ENCODE peak calls at places on chromosomes 4 and X, in four cellular contexts. One of them, this sample, is unnamed.

GRCh38 chr4:1969928-1970723 is 38.6 kb downstream of the NELFA start:
- DNase-seq in left ventricle myocardium inferior: no peak
- DNase-seq in fibroblast of villous mesenchyme: no peak
- DNase-seq in stimulated activated CD4-positive, alpha-beta T cell treated with anti-CD3 and anti-CD28 coated beads, Interleukin-12 subunit alpha, Interleukin-12 subunit beta, amount 100 ng/mL, for 4 hours: no peak
- DNase-seq in this sample: no peak

GRCh38 chr4:6134612-6135220 is 65.6 kb downstream of the JAKMIP1 start:
- DNase-seq in left ventricle myocardium inferior: no peak
- DNase-seq in fibroblast of villous mesenchyme: no peak
- DNase-seq in stimulated activated CD4-positive, alpha-beta T cell treated with anti-CD3 and anti-CD28 coated beads, Interleukin-12 subunit alpha, Interleukin-12 subunit beta, amount 100 ng/mL, for 4 hours: no peak
- DNase-seq in this sample: no peak

GRCh38 chr4:140884431-140885058 is 128.4 kb upstream of the TBC1D9 start:
- DNase-seq in left ventricle myocardium inferior: no peak
- DNase-seq in fibroblast of villous mesenchyme: peak; percentile 74
- DNase-seq in stimulated activated CD4-positive, alpha-beta T cell treated with anti-CD3 and anti-CD28 coated beads, Interleukin-12 subunit alpha, Interleukin-12 subunit beta, amount 100 ng/mL, for 4 hours: no peak
- DNase-seq in this sample: peak; percentile 63

GRCh38 chrX:57270980-57271379 is 15.5 kb upstream of the FAAH2 start:
- DNase-seq in left ventricle myocardium inferior: no peak
- DNase-seq in fibroblast of villous mesenchyme: no peak
- DNase-seq in stimulated activated CD4-positive, alpha-beta T cell treated with anti-CD3 and anti-CD28 coated beads, Interleukin-12 subunit alpha, Interleukin-12 subunit beta, amount 100 ng/mL, for 4 hours: no peak
- DNase-seq in this sample: no peak

GRCh38 chr4:43163101-43163792 is 270.7 kb downstream of the GRXCR1 start:
- DNase-seq in left ventricle myocardium inferior: no peak
- DNase-seq in fibroblast of villous mesenchyme: no peak
- DNase-seq in stimulated activated CD4-positive, alpha-beta T cell treated with anti-CD3 and anti-CD28 coated beads, Interleukin-12 subunit alpha, Interleukin-12 subunit beta, amount 100 ng/mL, for 4 hours: no peak
- DNase-seq in this sample: no peak

GRCh38 chr4:157014621-157015591 is 43.3 kb upstream of the PDGFC start:
- DNase-seq in left ventricle myocardium inferior: no peak
- DNase-seq in fibroblast of villous mesenchyme: peak; percentile 87
- DNase-seq in stimulated activated CD4-positive, alpha-beta T cell treated with anti-CD3 and anti-CD28 coated beads, Interleukin-12 subunit alpha, Interleukin-12 subunit beta, amount 100 ng/mL, for 4 hours: no peak
- DNase-seq in this sample: peak; percentile 60

GRCh38 chrX:115582871-115583729 is 22.1 kb downstream of the PLS3 start:
- DNase-seq in left ventricle myocardium inferior: no peak
- DNase-seq in fibroblast of villous mesenchyme: peak; percentile 59
- DNase-seq in stimulated activated CD4-positive, alpha-beta T cell treated with anti-CD3 and anti-CD28 coated beads, Interleukin-12 subunit alpha, Interleukin-12 subunit beta, amount 100 ng/mL, for 4 hours: no peak
- DNase-seq in this sample: no peak

GRCh38 chrX:42519666-42520231 is 258.2 kb downstream of the PPP1R2C start:
- DNase-seq in left ventricle myocardium inferior: no peak
- DNase-seq in fibroblast of villous mesenchyme: peak; percentile 47
- DNase-seq in stimulated activated CD4-positive, alpha-beta T cell treated with anti-CD3 and anti-CD28 coated beads, Interleukin-12 subunit alpha, Interleukin-12 subunit beta, amount 100 ng/mL, for 4 hours: no peak
- DNase-seq in this sample: peak; percentile 16

GRCh38 chr4:168353746-168354145 is 35.2 kb upstream of the DDX60 start:
- DNase-seq in left ventricle myocardium inferior: no peak
- DNase-seq in fibroblast of villous mesenchyme: no peak
- DNase-seq in stimulated activated CD4-positive, alpha-beta T cell treated with anti-CD3 and anti-CD28 coated beads, Interleukin-12 subunit alpha, Interleukin-12 subunit beta, amount 100 ng/mL, for 4 hours: no peak
- DNase-seq in this sample: no peak

GRCh38 chrX:13007519-13008188 is 32.7 kb downstream of the TMSB4X start:
- DNase-seq in left ventricle myocardium inferior: no peak
- DNase-seq in fibroblast of villous mesenchyme: no peak
- DNase-seq in stimulated activated CD4-positive, alpha-beta T cell treated with anti-CD3 and anti-CD28 coated beads, Interleukin-12 subunit alpha, Interleukin-12 subunit beta, amount 100 ng/mL, for 4 hours: no peak
- DNase-seq in this sample: no peak

GRCh38 chrX:1248381-1249061 is 20.1 kb upstream of the CSF2RA start:
- DNase-seq in left ventricle myocardium inferior: no peak
- DNase-seq in fibroblast of villous mesenchyme: no peak
- DNase-seq in stimulated activated CD4-positive, alpha-beta T cell treated with anti-CD3 and anti-CD28 coated beads, Interleukin-12 subunit alpha, Interleukin-12 subunit beta, amount 100 ng/mL, for 4 hours: no peak
- DNase-seq in this sample: no peak

GRCh38 chr4:164304861-164305260 is 449.1 kb upstream of the SMIM31 start:
- DNase-seq in left ventricle myocardium inferior: no peak
- DNase-seq in fibroblast of villous mesenchyme: no peak
- DNase-seq in stimulated activated CD4-positive, alpha-beta T cell treated with anti-CD3 and anti-CD28 coated beads, Interleukin-12 subunit alpha, Interleukin-12 subunit beta, amount 100 ng/mL, for 4 hours: no peak
- DNase-seq in this sample: no peak

GRCh38 chr4:63029380-63029779 is 1379.9 kb downstream of the TECRL start:
- DNase-seq in left ventricle myocardium inferior: no peak
- DNase-seq in fibroblast of villous mesenchyme: no peak
- DNase-seq in stimulated activated CD4-positive, alpha-beta T cell treated with anti-CD3 and anti-CD28 coated beads, Interleukin-12 subunit alpha, Interleukin-12 subunit beta, amount 100 ng/mL, for 4 hours: no peak
- DNase-seq in this sample: no peak